ENCODE peak calls at places on chromosomes 7 and 10, in six cellular contexts. V is lung; L is ascending aorta; K is activated CD8-positive, alpha-beta T cell treated with anti-CD3 and anti-CD28 coated beads for 36 hours; B is BE2C; R is mammary epithelial cell. D is an unnamed sample.

GRCh38 chr10:15140640-15141039 is 27.9 kb downstream of the NMT2 start:
- DNase-seq in V (no peak), L (no peak), K (no peak), B (no peak), R (no peak), D (no peak)

GRCh38 chr7:7491044-7491443 is 44.6 kb downstream of the COL28A1 start:
- DNase-seq in V (no peak), L (no peak), K (no peak), B (no peak), R (no peak), D (no peak)

GRCh38 chr10:62047960-62048383 is 146.5 kb downstream of the ARID5B start:
- DNase-seq in V (no peak), L (no peak), K (peak; percentile 82), B (no peak), R (peak; percentile 68), D (peak; percentile 51)

GRCh38 chr7:94540428-94540827 is 30.8 kb downstream of the CASD1 start:
- DNase-seq in V (no peak), L (no peak), K (no peak), B (no peak), R (no peak), D (no peak)

GRCh38 chr10:97490592-97490991 is 7.6 kb downstream of the MMS19 start:
- DNase-seq in V (peak; percentile 51), L (no peak), K (no peak), B (no peak), R (no peak), D (no peak)

GRCh38 chr10:34628174-34628802 is 186.8 kb downstream of the PARD3 start:
- DNase-seq in V (peak; percentile 59), L (no peak), K (no peak), B (peak; percentile 84), R (no peak), D (no peak)

GRCh38 chr7:88306590-88307048 is at the start of gene STEAP4:
- DNase-seq in V (peak; percentile 86), L (peak; percentile 24), K (peak; percentile 5), B (no peak), R (peak; percentile 78), D (peak; percentile 34)

GRCh38 chr10:114624941-114625780 is 32.9 kb downstream of the ABLIM1 start:
- DNase-seq in V (no peak), L (no peak), K (no peak), B (no peak), R (peak; percentile 87), D (no peak)

GRCh38 chr7:120805636-120806388 is 52.1 kb downstream of the TSPAN12 start:
- DNase-seq in V (peak; percentile 42), L (no peak), K (peak; percentile 56), B (peak; percentile 73), R (peak; percentile 28), D (peak; percentile 51)

GRCh38 chr7:46218461-46219202 is 297.6 kb upstream of the IGFBP3 start:
- DNase-seq in V (no peak), L (no peak), K (no peak), B (no peak), R (no peak), D (no peak)

GRCh38 chr10:30488319-30488718 is 54.3 kb downstream of the MAP3K8 start:
- DNase-seq in V (no peak), L (no peak), K (no peak), B (no peak), R (no peak), D (no peak)

GRCh38 chr7:108201766-108202165 is 71.6 kb upstream of the LAMB4 start:
- DNase-seq in V (no peak), L (no peak), K (no peak), B (no peak), R (no peak), D (no peak)

GRCh38 chr7:15555385-15555859 is 6.4 kb downstream of the AGMO start:
- DNase-seq in V (no peak), L (no peak), K (no peak), B (no peak), R (no peak), D (no peak)

GRCh38 chr7:132028144-132028920 is 471.9 kb upstream of the PODXL start:
- DNase-seq in V (no peak), L (no peak), K (no peak), B (peak; percentile 46), R (peak; percentile 93), D (no peak)

GRCh38 chr7:116353614-116354013 is 143.3 kb downstream of the TES start:
- DNase-seq in V (no peak), L (no peak), K (no peak), B (no peak), R (no peak), D (peak; percentile 59)

GRCh38 chr7:23696916-23697441 is 13.0 kb upstream of the STK31 start:
- DNase-seq in V (no peak), L (no peak), K (peak; percentile 76), B (peak; percentile 86), R (peak; percentile 29), D (no peak)

GRCh38 chr7:44736896-44737295 is 11.8 kb upstream of the ZMIZ2 start:
- DNase-seq in V (no peak), L (no peak), K (no peak), B (no peak), R (no peak), D (no peak)

GRCh38 chr7:121800916-121801675 is 71.9 kb upstream of the PTPRZ1 start:
- DNase-seq in V (no peak), L (no peak), K (no peak), B (no peak), R (peak; percentile 35), D (no peak)

GRCh38 chr10:99345350-99345749 is 16.2 kb downstream of the CNNM1 start:
- DNase-seq in V (no peak), L (no peak), K (no peak), B (no peak), R (peak; percentile 8), D (no peak)

GRCh38 chr7:124032369-124033092 is at the start of gene TMEM229A:
- DNase-seq in V (no peak), L (no peak), K (peak; percentile 11), B (peak; percentile 77), R (peak; percentile 35), D (no peak)

GRCh38 chr10:132541129-132541528 is 3.5 kb downstream of the INPP5A start:
- DNase-seq in V (no peak), L (no peak), K (no peak), B (no peak), R (no peak), D (no peak)

GRCh38 chr10:50740351-50740688 is 584 bp downstream of the ASAH2B start:
- DNase-seq in V (no peak), L (no peak), K (peak; percentile 52), B (no peak), R (peak; percentile 68), D (no peak)

GRCh38 chr10:57661206-57661605 is 606.5 kb downstream of the IPMK start:
- DNase-seq in V (no peak), L (no peak), K (no peak), B (no peak), R (no peak), D (no peak)

GRCh38 chr10:110643670-110644597 is at the start of gene RBM20:
- DNase-seq in V (no peak), L (no peak), K (peak; percentile 20), B (peak; percentile 81), R (peak; percentile 43), D (no peak)

GRCh38 chr10:52451817-52452216 is 137.7 kb downstream of the DKK1 start:
- DNase-seq in V (no peak), L (no peak), K (no peak), B (no peak), R (peak; percentile 88), D (no peak)

GRCh38 chr7:127978421-127978820 is 52.8 kb downstream of the LRRC4 start:
- DNase-seq in V (no peak), L (no peak), K (no peak), B (no peak), R (no peak), D (no peak)

GRCh38 chr7:19491821-19492452 is 216.9 kb downstream of the POLR1F start:
- DNase-seq in V (no peak), L (no peak), K (no peak), B (no peak), R (peak; percentile 17), D (no peak)

GRCh38 chr7:82517059-82517458 is 73.5 kb upstream of the CACNA2D1 start:
- DNase-seq in V (no peak), L (no peak), K (no peak), B (no peak), R (no peak), D (no peak)
- TF ChIP-seq CTCF in V (no peak), L (no peak), K (no peak), B (no peak), R (no peak), D (no peak)

GRCh38 chr7:22584179-22584578 is 84.2 kb upstream of the STEAP1B start:
- DNase-seq in V (no peak), L (no peak), K (no peak), B (no peak), R (no peak), D (no peak)
- TF ChIP-seq CTCF in V (no peak), L (no peak), K (no peak), B (no peak), R (no peak), D (no peak)

DNA sequence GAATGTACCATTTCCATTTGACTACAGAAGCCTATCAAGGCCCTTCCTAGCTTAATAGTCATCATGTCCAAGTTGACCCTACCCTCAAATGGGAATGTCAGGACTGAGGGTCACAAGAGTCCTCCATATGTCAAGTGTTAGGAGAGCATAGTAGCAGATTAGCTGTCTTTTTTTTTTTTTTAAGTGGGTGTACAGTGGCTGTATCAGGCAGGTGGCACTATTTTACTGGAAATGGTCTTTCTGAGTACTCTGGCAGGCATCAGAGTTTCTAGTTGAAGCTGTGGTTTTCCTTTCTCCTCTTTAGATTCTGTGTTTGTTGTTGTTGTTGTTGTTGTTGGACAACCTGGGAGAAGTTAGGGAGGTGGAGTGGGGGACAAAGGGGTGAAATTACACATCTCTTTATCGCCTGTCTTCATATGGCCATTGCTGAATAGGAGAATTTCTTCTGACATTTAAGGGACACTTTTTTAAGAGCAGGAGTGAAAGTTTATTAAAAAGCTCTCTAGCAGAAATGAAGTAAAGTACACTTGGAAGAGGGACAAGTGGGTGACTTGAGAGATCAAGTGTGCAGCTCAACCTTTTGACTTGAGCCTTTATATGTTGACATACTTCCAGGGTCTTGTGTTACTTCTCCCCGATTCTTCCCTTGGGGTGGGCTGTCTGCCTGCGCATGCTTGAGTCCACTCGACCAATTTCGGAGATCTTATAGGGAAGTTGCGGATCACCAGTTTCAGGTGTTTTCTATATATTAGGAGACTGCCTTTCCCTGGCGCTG is 104.1 kb upstream of the FOXP2 start:
- DNase-seq in V (no peak), L (no peak), K (no peak), B (no peak), R (no peak), D (no peak)
- TF ChIP-seq CTCF in V (no peak), L (no peak), K (no peak), B (no peak), R (peak; percentile 26), D (no peak)

GRCh38 chr10:49213211-49213610 is 25.0 kb upstream of the TMEM273 start:
- DNase-seq in V (no peak), L (no peak), K (no peak), B (no peak), R (no peak), D (no peak)
- TF ChIP-seq CTCF in V (no peak), L (no peak), K (no peak), B (no peak), R (no peak), D (no peak)

D was measured in omental fat pad.